ENCODE peak calls at places on chromosomes 2 and 18, in seven cellular contexts. M is transverse colon, E is stomach, X is breast epithelium, F is HCT116, Y is suprapubic skin, U is GM23338. S is an unnamed sample. For H3K36me3, the result is how much of the 10 kb centered on the place peaks cover.

GRCh38 chr2:150690870-150691269 is 203.4 kb upstream of the RND3 start:
- DNase-seq in M (no peak), E (no peak), X (no peak), F (no peak), Y (no peak), U (no peak), S (no peak)

GRCh38 chr2:7013761-7014160 is 96.5 kb downstream of the RNF144A start:
- DNase-seq in M (no peak), E (no peak), X (no peak), F (no peak), Y (no peak), U (no peak), S (no peak)

GRCh38 chr2:149399934-149400615 is 69.7 kb downstream of the LYPD6 start:
- DNase-seq in M (no peak), E (no peak), X (no peak), F (no peak), Y (no peak), U (no peak), S (no peak)

GRCh38 chr18:61894751-61895524 is 2.1 kb upstream of the RNF152 start:
- DNase-seq in M (no peak), E (no peak), X (no peak), F (no peak), Y (no peak), U (peak), S (no peak)

GRCh38 chr2:108932736-108933135 is 56.3 kb downstream of the EDAR start:
- DNase-seq in M (no peak), E (no peak), X (no peak), F (no peak), Y (no peak), U (no peak), S (no peak)

GRCh38 chr2:74735544-74735943 is 81.5 kb downstream of the SEMA4F start:
- DNase-seq in M (no peak), E (no peak), X (no peak), F (no peak), Y (no peak), U (peak), S (no peak)

GRCh38 chr2:102005989-102006885 is 14.5 kb downstream of the IL1R2 start:
- DNase-seq in M (no peak), E (peak), X (no peak), F (peak), Y (no peak), U (peak), S (no peak)

GRCh38 chr2:212726403-212726802 is 187.8 kb upstream of the ERBB4 start:
- DNase-seq in M (no peak), E (no peak), X (no peak), F (no peak), Y (no peak), U (peak), S (no peak)

GRCh38 chr2:96501471-96501874 is 3.7 kb downstream of the NEURL3 start:
- DNase-seq in M (no peak), E (no peak), X (no peak), F (no peak), Y (no peak), U (no peak), S (no peak)

GRCh38 chr2:43312751-43313641 is 86.6 kb upstream of the ZFP36L2 start:
- DNase-seq in M (no peak), E (no peak), X (no peak), F (no peak), Y (no peak), U (peak), S (no peak)

GRCh38 chr18:34709631-34710429 is at the start of gene DTNA:
- DNase-seq in M (no peak), E (no peak), X (no peak), F (no peak), Y (no peak), U (peak), S (no peak)

GRCh38 chr18:12960846-12961397 is 13.1 kb downstream of the SEH1L start:
- DNase-seq in M (peak), E (no peak), X (no peak), F (no peak), Y (no peak), U (no peak), S (no peak)

GRCh38 chr2:167249197-167249596 is 360.9 kb downstream of the XIRP2 start:
- DNase-seq in M (no peak), E (no peak), X (no peak), F (no peak), Y (no peak), U (no peak), S (no peak)

GRCh38 chr2:88159955-88160415 is 10.2 kb upstream of the THNSL2 start:
- DNase-seq in M (peak), E (peak), X (no peak), F (peak), Y (no peak), U (peak), S (no peak)

GRCh38 chr2:50535971-50536759 is 495.8 kb downstream of the NRXN1 start:
- DNase-seq in M (no peak), E (no peak), X (no peak), F (peak), Y (no peak), U (peak), S (no peak)

GRCh38 chr18:62590799-62591640 is 68.2 kb downstream of the ZCCHC2 start:
- DNase-seq in M (no peak), E (no peak), X (no peak), F (no peak), Y (no peak), U (no peak), S (no peak)

GRCh38 chr2:20516291-20516645 is 69.4 kb downstream of the RHOB start:
- DNase-seq in M (no peak), E (no peak), X (no peak), F (no peak), Y (no peak), U (no peak), S (no peak)

GRCh38 chr2:20519309-20519708 is 72.4 kb downstream of the RHOB start:
- DNase-seq in M (no peak), E (no peak), X (no peak), F (no peak), Y (no peak), U (no peak), S (no peak)

GRCh38 chr2:20514596-20515269 is 67.9 kb downstream of the RHOB start:
- DNase-seq in M (peak), E (no peak), X (no peak), F (peak), Y (no peak), U (peak), S (no peak)

GRCh38 chr2:20515293-20516220 is 68.7 kb downstream of the RHOB start:
- DNase-seq in M (no peak), E (no peak), X (no peak), F (no peak), Y (no peak), U (no peak), S (no peak)

GRCh38 chr2:20516646-20517341 is 69.9 kb downstream of the RHOB start:
- DNase-seq in M (no peak), E (no peak), X (no peak), F (peak), Y (no peak), U (no peak), S (no peak)
- TF ChIP-seq POLR2AphosphoS5 in M (no peak), E (no peak), X (no peak), F (no peak), Y (no peak), U (no peak), S (no peak)

GRCh38 chr2:216430811-216431210 is 18.5 kb downstream of the SMARCAL1 start:
- DNase-seq in M (no peak), E (no peak), X (no peak), F (no peak), Y (no peak), U (no peak), S (no peak)
- H3K36me3 ChIP-seq in M (under half), E (half or more), X (under half), F (under half), Y (half or more), U (under half), S (under half)

GRCh38 chr2:236662231-236663160 is 92.9 kb downstream of the ACKR3 start:
- DNase-seq in M (no peak), E (no peak), X (no peak), F (no peak), Y (peak), U (no peak), S (no peak)

GRCh38 chr2:236665130-236665529 is 95.5 kb downstream of the ACKR3 start:
- DNase-seq in M (no peak), E (no peak), X (no peak), F (no peak), Y (no peak), U (no peak), S (no peak)

GRCh38 chr2:236663267-236663666 is 93.6 kb downstream of the ACKR3 start:
- DNase-seq in M (peak), E (no peak), X (no peak), F (no peak), Y (peak), U (no peak), S (no peak)

GRCh38 chr2:236664131-236664530 is 94.5 kb downstream of the ACKR3 start:
- DNase-seq in M (no peak), E (no peak), X (no peak), F (no peak), Y (peak), U (no peak), S (no peak)

GRCh38 chr2:236663671-236664101 is 94.1 kb downstream of the ACKR3 start:
- DNase-seq in M (no peak), E (no peak), X (no peak), F (no peak), Y (peak), U (no peak), S (no peak)
- H3K27ac ChIP-seq in M (peak), E (no peak), X (peak), F (no peak), Y (peak), U (no peak), S (no peak)

GRCh38 chr2:28377984-28378678 is 14.5 kb upstream of the FOSL2 start:
- DNase-seq in M (peak), E (peak), X (peak), F (no peak), Y (no peak), U (no peak), S (no peak)
- TF ChIP-seq POLR2AphosphoS5 in M (peak), E (no peak), X (no peak), F (no peak), Y (peak), U (no peak), S (no peak)

DNA sequence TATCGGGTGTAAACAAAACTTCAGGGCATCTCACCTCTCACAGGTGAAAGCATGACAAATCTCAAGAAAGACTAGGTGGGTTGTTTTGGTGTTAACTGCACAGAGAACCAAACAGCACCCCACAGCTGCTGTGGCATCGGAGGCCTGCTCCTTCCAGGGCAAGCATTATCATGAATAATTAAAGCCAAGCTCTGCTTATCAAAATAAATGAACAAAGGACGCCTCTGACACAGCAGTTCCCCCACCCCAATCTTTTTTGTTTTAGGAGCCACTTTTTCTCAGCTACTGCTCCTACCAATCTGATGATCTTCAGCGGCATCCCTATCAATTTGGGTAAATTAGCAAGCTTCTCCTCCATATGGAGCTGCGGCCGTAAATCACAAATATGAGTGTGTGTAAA is 58.6 kb downstream of the KLF7 start:
- DNase-seq in M (no peak), E (no peak), X (no peak), F (no peak), Y (no peak), U (no peak), S (no peak)
- H3K36me3 ChIP-seq in M (under half), E (under half), X (under half), F (under half), Y (under half), U (under half), S (under half)

GRCh38 chr2:86616502-86616901 is 7.2 kb downstream of the RNF103 start:
- DNase-seq in M (no peak), E (no peak), X (no peak), F (no peak), Y (no peak), U (no peak), S (no peak)
- H3K27ac ChIP-seq in M (no peak), E (no peak), X (no peak), F (no peak), Y (no peak), U (no peak), S (no peak)